ENCODE peak calls at places on chromosomes 16 and 17, in seven cellular contexts. One of them, this sample, is unnamed.

GRCh38 chr17:72370819-72371218 is 250.0 kb downstream of the SOX9 start:
- DNase-seq in upper lobe of right lung: no peak
- DNase-seq in NCI-H82: no peak
- DNase-seq in activated gamma-delta T cell treated with anti-CD3 and anti-CD28 coated beads, Interleukin-2, amount 50 U/mL, for 16 hours: no peak
- DNase-seq in mucosa of descending colon: no peak
- DNase-seq in GM04504: no peak
- DNase-seq in gastrocnemius medialis: no peak
- DNase-seq in this sample: no peak

GRCh38 chr16:71726491-71727319 is 2.2 kb upstream of the PHLPP2 start:
- DNase-seq in upper lobe of right lung: no peak
- DNase-seq in NCI-H82: no peak
- DNase-seq in activated gamma-delta T cell treated with anti-CD3 and anti-CD28 coated beads, Interleukin-2, amount 50 U/mL, for 16 hours: no peak
- DNase-seq in mucosa of descending colon: no peak
- DNase-seq in GM04504: no peak
- DNase-seq in gastrocnemius medialis: no peak
- DNase-seq in this sample: no peak

GRCh38 chr17:78679495-78680395 is 102.3 kb downstream of the CYTH1 start:
- DNase-seq in upper lobe of right lung: peak
- DNase-seq in NCI-H82: no peak
- DNase-seq in activated gamma-delta T cell treated with anti-CD3 and anti-CD28 coated beads, Interleukin-2, amount 50 U/mL, for 16 hours: no peak
- DNase-seq in mucosa of descending colon: no peak
- DNase-seq in GM04504: no peak
- DNase-seq in gastrocnemius medialis: no peak
- DNase-seq in this sample: no peak

GRCh38 chr16:78596996-78597422 is 497.6 kb downstream of the WWOX start:
- DNase-seq in upper lobe of right lung: no peak
- DNase-seq in NCI-H82: no peak
- DNase-seq in activated gamma-delta T cell treated with anti-CD3 and anti-CD28 coated beads, Interleukin-2, amount 50 U/mL, for 16 hours: no peak
- DNase-seq in mucosa of descending colon: no peak
- DNase-seq in GM04504: no peak
- DNase-seq in gastrocnemius medialis: no peak
- DNase-seq in this sample: no peak

GRCh38 chr16:12559714-12560113 is 244.0 kb downstream of the CPPED1 start:
- DNase-seq in upper lobe of right lung: no peak
- DNase-seq in NCI-H82: no peak
- DNase-seq in activated gamma-delta T cell treated with anti-CD3 and anti-CD28 coated beads, Interleukin-2, amount 50 U/mL, for 16 hours: no peak
- DNase-seq in mucosa of descending colon: no peak
- DNase-seq in GM04504: no peak
- DNase-seq in gastrocnemius medialis: no peak
- DNase-seq in this sample: no peak

GRCh38 chr16:85821441-85821901 is 22.0 kb downstream of the COX4I1 start:
- DNase-seq in upper lobe of right lung: peak
- DNase-seq in NCI-H82: peak
- DNase-seq in activated gamma-delta T cell treated with anti-CD3 and anti-CD28 coated beads, Interleukin-2, amount 50 U/mL, for 16 hours: peak
- DNase-seq in mucosa of descending colon: peak
- DNase-seq in GM04504: peak
- DNase-seq in gastrocnemius medialis: peak
- DNase-seq in this sample: peak

GRCh38 chr17:17532991-17533390 is 36.8 kb upstream of the RASD1 start:
- DNase-seq in upper lobe of right lung: no peak
- DNase-seq in NCI-H82: no peak
- DNase-seq in activated gamma-delta T cell treated with anti-CD3 and anti-CD28 coated beads, Interleukin-2, amount 50 U/mL, for 16 hours: no peak
- DNase-seq in mucosa of descending colon: no peak
- DNase-seq in GM04504: no peak
- DNase-seq in gastrocnemius medialis: no peak
- DNase-seq in this sample: no peak

GRCh38 chr16:22945361-22945760 is 131.4 kb downstream of the HS3ST2 start:
- DNase-seq in upper lobe of right lung: no peak
- DNase-seq in NCI-H82: no peak
- DNase-seq in activated gamma-delta T cell treated with anti-CD3 and anti-CD28 coated beads, Interleukin-2, amount 50 U/mL, for 16 hours: no peak
- DNase-seq in mucosa of descending colon: no peak
- DNase-seq in GM04504: no peak
- DNase-seq in gastrocnemius medialis: no peak
- DNase-seq in this sample: no peak

This sample was measured in MM.1S.